ENCODE peak calls at places on chromosomes 1 and 21, in six cellular contexts. Q is fibroblast of the aortic adventitia; S is NCI-H2081; D is progenitor cell of endocrine pancreas; P is activated CD4-positive, alpha-beta T cell treated with anti-CD3 and anti-CD28 coated beads, Interleukin-2, amount 50 U/mL, for 48 hours; I is HFF-Myc. J is an unnamed sample.

GRCh38 chr21:36718951-36719501 is 20.1 kb downstream of the SIM2 start:
- DNase-seq in Q (no peak), S (no peak), D (no peak), P (no peak), I (no peak), J (no peak)

GRCh38 chr1:10399487-10399917 is 638 bp downstream of the PGD start:
- DNase-seq in Q (peak), S (no peak), D (no peak), P (peak), I (no peak), J (no peak)

GRCh38 chr1:41811051-41811795 is 107.5 kb downstream of the HIVEP3 start:
- DNase-seq in Q (peak), S (no peak), D (no peak), P (peak), I (no peak), J (no peak)

GRCh38 chr1:211333906-211334305 is 7.3 kb downstream of the TRAF5 start:
- DNase-seq in Q (no peak), S (peak), D (no peak), P (no peak), I (no peak), J (no peak)

GRCh38 chr1:109050228-109050995 is 8.5 kb upstream of the WDR47 start:
- DNase-seq in Q (no peak), S (no peak), D (no peak), P (no peak), I (no peak), J (no peak)

GRCh38 chr1:115838426-115838804 is 2.5 kb downstream of the NHLH2 start:
- DNase-seq in Q (no peak), S (no peak), D (no peak), P (no peak), I (no peak), J (no peak)

GRCh38 chr1:209202826-209203439 is 380.6 kb upstream of the CAMK1G start:
- DNase-seq in Q (peak), S (peak), D (no peak), P (peak), I (no peak), J (no peak)

GRCh38 chr1:29984544-29985375 is 738.6 kb downstream of the MATN1 start:
- DNase-seq in Q (no peak), S (no peak), D (no peak), P (no peak), I (no peak), J (no peak)

GRCh38 chr1:195580988-195581387 is 1027.3 kb downstream of the KCNT2 start:
- DNase-seq in Q (no peak), S (no peak), D (no peak), P (no peak), I (no peak), J (no peak)

GRCh38 chr1:153567621-153568366 is 2.1 kb upstream of the S100A2 start:
- DNase-seq in Q (peak), S (no peak), D (no peak), P (peak), I (no peak), J (no peak)

GRCh38 chr21:27196651-27197050 is 229.8 kb upstream of the ADAMTS5 start:
- DNase-seq in Q (no peak), S (no peak), D (no peak), P (no peak), I (no peak), J (no peak)

GRCh38 chr1:56958526-56958925 is 7.3 kb downstream of the C8B start:
- DNase-seq in Q (peak), S (no peak), D (no peak), P (no peak), I (no peak), J (no peak)

GRCh38 chr21:28675265-28676041 is 317.2 kb downstream of the LTN1 start:
- DNase-seq in Q (peak), S (no peak), D (no peak), P (no peak), I (no peak), J (no peak)

GRCh38 chr1:47650205-47650604 is 212.4 kb downstream of the FOXD2 start:
- DNase-seq in Q (peak), S (peak), D (no peak), P (no peak), I (peak), J (peak)

GRCh38 chr21:33674226-33674625 is 31.9 kb downstream of the ITSN1 start:
- DNase-seq in Q (no peak), S (no peak), D (no peak), P (no peak), I (no peak), J (no peak)

GRCh38 chr21:9758888-9759287 is 762.5 kb upstream of the TPTE start:
- DNase-seq in Q (no peak), S (no peak), D (no peak), P (no peak), I (no peak), J (no peak)

GRCh38 chr1:119676571-119677206 is 28.6 kb upstream of the ZNF697 start:
- DNase-seq in Q (peak), S (no peak), D (no peak), P (no peak), I (no peak), J (no peak)